ENCODE peak calls at places on chromosomes 16 and 17, in seven cellular contexts. H is cardiac muscle cell, I is neural progenitor cell, M is heart right ventricle, G is pancreas, Y is thoracic aorta, W is left ventricle myocardium inferior. Z is an unnamed sample.

GRCh38 chr16:73020409-73020884 is 27.5 kb downstream of the ZFHX3 start:
- DNase-seq in I (no peak), G (peak; percentile 89), H (no peak), W (peak; percentile 81), Y (peak; percentile 65), M (peak; percentile 72), Z (no peak)

GRCh38 chr16:10981697-10982216 is 37.4 kb downstream of the CLEC16A start:
- DNase-seq in W (no peak), H (no peak), I (no peak), Y (no peak), G (no peak), M (no peak), Z (peak; percentile 29)

GRCh38 chr16:2053897-2054296 is 6.1 kb downstream of the TSC2 start:
- DNase-seq in H (no peak), M (no peak), W (no peak), G (no peak), I (no peak), Y (no peak), Z (no peak)

GRCh38 chr17:62792122-62792800 is 15.9 kb downstream of the MARCHF10 start:
- DNase-seq in M (no peak), I (no peak), H (no peak), G (no peak), Y (no peak), W (no peak), Z (no peak)

GRCh38 chr17:48611213-48611612 is 396 bp upstream of the HOXB7 start:
- DNase-seq in I (no peak), M (no peak), H (no peak), Y (no peak), G (no peak), W (no peak), Z (no peak)

GRCh38 chr17:10743316-10744009 is 13.6 kb upstream of the TMEM220 start:
- DNase-seq in H (no peak), M (no peak), I (no peak), Y (no peak), W (no peak), G (no peak), Z (no peak)

GRCh38 chr16:23061669-23062068 is 87.6 kb downstream of the USP31 start:
- DNase-seq in I (no peak), G (no peak), W (no peak), Y (no peak), M (no peak), H (no peak), Z (no peak)

GRCh38 chr16:11303405-11304138 is 22.4 kb upstream of the PRM1 start:
- DNase-seq in M (no peak), Y (no peak), W (no peak), G (no peak), I (no peak), H (no peak), Z (no peak)

GRCh38 chr17:29954405-29954804 is 13.0 kb downstream of the EFCAB5 start:
- DNase-seq in W (no peak), H (no peak), G (no peak), I (no peak), M (no peak), Y (no peak), Z (no peak)

GRCh38 chr17:8224891-8225812 is 14.8 kb upstream of the AURKB start:
- DNase-seq in H (no peak), G (no peak), M (no peak), I (no peak), Y (no peak), W (no peak), Z (no peak)

GRCh38 chr17:8227238-8227581 is 16.8 kb upstream of the AURKB start:
- DNase-seq in G (no peak), Y (no peak), H (no peak), I (no peak), M (no peak), W (no peak), Z (no peak)

GRCh38 chr17:8225813-8226535 is 15.6 kb upstream of the AURKB start:
- DNase-seq in M (no peak), Y (no peak), H (peak; percentile 36), I (peak; percentile 83), W (no peak), G (no peak), Z (peak; percentile 55)

GRCh38 chr17:8223356-8224063 is 13.1 kb upstream of the AURKB start:
- DNase-seq in Y (no peak), G (peak; percentile 79), W (peak; percentile 73), H (peak; percentile 76), I (peak; percentile 85), M (peak; percentile 64), Z (peak; percentile 47)

DNA sequence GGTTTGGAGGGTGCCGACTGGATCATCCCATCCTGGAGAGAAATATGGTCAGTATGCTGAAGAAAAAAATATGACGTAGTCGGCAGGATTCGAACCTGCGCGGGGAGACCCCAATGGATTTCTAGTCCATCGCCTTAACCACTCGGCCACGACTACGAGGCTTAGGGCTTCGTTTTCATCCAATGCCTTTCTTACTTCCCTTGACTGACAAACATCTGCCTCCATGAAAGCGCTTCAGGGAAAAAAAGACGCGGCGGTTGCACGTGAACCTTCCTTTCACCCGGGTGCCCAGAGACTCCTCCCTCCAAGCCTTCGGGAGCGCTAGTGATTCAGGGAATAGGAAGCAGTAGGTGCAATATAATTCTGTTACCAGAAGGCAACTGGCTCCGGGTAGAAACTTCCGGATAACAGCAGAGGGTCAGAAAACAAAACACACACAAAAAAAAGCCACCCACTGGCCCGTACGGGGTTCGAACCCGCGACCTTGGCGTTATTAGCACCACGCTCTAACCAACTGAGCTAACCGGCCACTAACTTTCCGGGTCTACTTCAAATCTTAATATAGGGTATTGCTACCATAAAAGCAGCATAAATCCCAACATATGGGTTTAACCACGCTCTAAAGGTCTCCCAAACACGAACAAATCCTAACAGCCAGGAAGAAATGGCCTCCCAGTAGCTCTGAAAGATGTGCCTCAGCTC is 16.3 kb upstream of the AURKB start:
- DNase-seq in W (peak; percentile 52), M (peak; percentile 48), Y (no peak), G (peak; percentile 71), I (peak; percentile 94), H (peak; percentile 80), Z (peak; percentile 27)
- H3K27ac ChIP-seq in W (peak overlapping the region; percentile 82), M (peak overlapping the region; percentile 74), Y (peak overlapping the region; percentile 74), G (peak overlapping the region; percentile 23), I (no peak overlapping the region), H (peak overlapping the region; percentile 55), Z (peak overlapping the region; percentile 49)

GRCh38 chr16:86563489-86564345 is 2.9 kb upstream of the FOXC2 start:
- DNase-seq in G (peak; percentile 91), M (peak; percentile 80), Y (peak; percentile 85), I (peak; percentile 95), H (peak; percentile 95), W (peak; percentile 86), Z (peak; percentile 84)
- TF ChIP-seq CTCF in G (peak; percentile 100), M (peak; percentile 100), Y (peak; percentile 100), I (peak; percentile 100), H (peak; percentile 100), W (peak; percentile 100), Z (peak; percentile 100)

GRCh38 chr17:38429476-38430100 is 1.3 kb downstream of the ARHGAP23 start:
- DNase-seq in M (no peak), H (no peak), I (no peak), G (no peak), Y (no peak), W (no peak), Z (no peak)

GRCh38 chr17:38434178-38434665 is 6.0 kb downstream of the ARHGAP23 start:
- DNase-seq in G (no peak), Y (no peak), M (no peak), I (no peak), H (no peak), W (no peak), Z (no peak)

GRCh38 chr17:38430822-38431221 is 2.6 kb downstream of the ARHGAP23 start:
- DNase-seq in G (no peak), Y (no peak), M (no peak), H (no peak), W (no peak), I (no peak), Z (no peak)

GRCh38 chr17:38430316-38430715 is 2.1 kb downstream of the ARHGAP23 start:
- DNase-seq in I (no peak), W (no peak), H (no peak), Y (no peak), M (no peak), G (no peak), Z (no peak)

DNA sequence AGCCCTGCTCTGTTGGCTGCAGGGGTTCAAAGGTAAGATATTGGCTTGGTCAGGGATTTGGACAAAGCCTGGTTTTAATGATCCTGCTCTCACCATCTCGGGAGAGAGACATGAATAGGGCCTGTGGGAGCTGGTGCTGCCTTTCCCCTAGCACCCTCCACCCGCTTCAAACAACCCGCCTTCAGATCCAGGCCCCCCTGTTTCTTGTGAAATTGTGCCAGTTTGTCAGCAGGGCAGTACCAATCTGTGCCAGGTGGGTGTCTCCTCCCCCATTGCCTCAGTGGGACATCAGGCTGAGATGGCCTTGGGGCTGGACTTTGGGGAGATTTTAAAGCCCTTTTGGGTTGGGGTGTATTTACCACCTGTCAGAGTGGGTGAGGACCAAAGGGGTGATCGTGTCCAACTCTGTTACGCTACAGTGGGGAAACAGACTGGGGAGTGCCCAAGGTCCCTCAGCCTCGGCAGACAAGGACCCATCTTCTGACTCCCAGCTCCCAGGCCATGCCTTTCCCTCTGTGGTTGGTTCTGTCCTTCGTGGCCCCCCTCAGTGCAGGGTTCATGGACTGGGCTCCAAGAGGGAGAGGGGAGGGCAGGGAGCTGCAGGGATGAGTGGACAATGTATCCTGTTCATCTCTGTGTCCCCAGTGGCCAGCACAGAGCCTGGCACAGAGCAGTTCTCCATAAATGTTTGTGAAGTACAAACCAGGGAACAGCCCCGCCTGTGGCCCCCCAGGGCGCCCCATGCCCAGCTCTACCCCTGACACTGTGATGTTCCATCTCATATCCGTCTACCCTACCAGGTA is 3.3 kb downstream of the ARHGAP23 start:
- DNase-seq in H (no peak), M (no peak), G (no peak), W (no peak), I (no peak), Y (no peak), Z (no peak)
- H3K27ac ChIP-seq in H (no peak overlapping the region), M (no peak overlapping the region), G (no peak overlapping the region), W (peak overlapping the region; percentile 94), I (no peak overlapping the region), Y (no peak overlapping the region), Z (no peak overlapping the region)

GRCh38 chr17:50774225-50774803 is 7.0 kb upstream of the ANKRD40CL start:
- DNase-seq in G (no peak), W (no peak), H (no peak), M (no peak), I (no peak), Y (no peak), Z (no peak)
- TF ChIP-seq CTCF in G (no peak), W (no peak), H (no peak), M (no peak), I (peak; percentile 27), Y (no peak), Z (no peak)

Z was measured in CD4-positive, alpha-beta T cell.